ENCODE peak calls at places on chromosome 22, in ten cellular contexts. One of them, this sample, is unnamed.

GRCh38 chr22:42780070-42780540 is 59.4 kb upstream of the A4GALT start:
- DNase-seq in transverse colon: peak; percentile 42
- DNase-seq in tibial nerve: peak; percentile 90
- DNase-seq in stomach: peak; percentile 51
- DNase-seq in A549: peak; percentile 93
- DNase-seq in K562: peak; percentile 47
- DNase-seq in ovary: no peak
- DNase-seq in GM12878: peak; percentile 59
- DNase-seq in suprapubic skin: no peak
- DNase-seq in upper lobe of left lung: no peak
- DNase-seq in this sample: no peak

GRCh38 chr22:31618057-31618456 is 44.0 kb downstream of the PISD start:
- DNase-seq in transverse colon: no peak
- DNase-seq in tibial nerve: no peak
- DNase-seq in stomach: no peak
- DNase-seq in A549: no peak
- DNase-seq in K562: no peak
- DNase-seq in ovary: no peak
- DNase-seq in GM12878: no peak
- DNase-seq in suprapubic skin: no peak
- DNase-seq in upper lobe of left lung: peak; percentile 81
- DNase-seq in this sample: no peak

GRCh38 chr22:23219787-23220484 is 39.6 kb downstream of the BCR start:
- DNase-seq in transverse colon: peak; percentile 35
- DNase-seq in tibial nerve: no peak
- DNase-seq in stomach: peak; percentile 51
- DNase-seq in A549: no peak
- DNase-seq in K562: peak; percentile 90
- DNase-seq in ovary: peak; percentile 27
- DNase-seq in GM12878: peak; percentile 67
- DNase-seq in suprapubic skin: no peak
- DNase-seq in upper lobe of left lung: no peak
- DNase-seq in this sample: no peak

GRCh38 chr22:45925811-45926351 is 51.1 kb downstream of the WNT7B start:
- DNase-seq in transverse colon: no peak
- DNase-seq in tibial nerve: no peak
- DNase-seq in stomach: no peak
- DNase-seq in A549: peak; percentile 70
- DNase-seq in K562: no peak
- DNase-seq in ovary: no peak
- DNase-seq in GM12878: no peak
- DNase-seq in suprapubic skin: no peak
- DNase-seq in upper lobe of left lung: peak; percentile 58
- DNase-seq in this sample: no peak

GRCh38 chr22:40015346-40015976 is 20.7 kb downstream of the FAM83F start:
- DNase-seq in transverse colon: no peak
- DNase-seq in tibial nerve: no peak
- DNase-seq in stomach: no peak
- DNase-seq in A549: no peak
- DNase-seq in K562: no peak
- DNase-seq in ovary: no peak
- DNase-seq in GM12878: no peak
- DNase-seq in suprapubic skin: no peak
- DNase-seq in upper lobe of left lung: no peak
- DNase-seq in this sample: no peak

GRCh38 chr22:22520667-22521602 is 865 bp upstream of the ZNF280A start:
- DNase-seq in transverse colon: no peak
- DNase-seq in tibial nerve: no peak
- DNase-seq in stomach: no peak
- DNase-seq in A549: no peak
- DNase-seq in K562: peak; percentile 84
- DNase-seq in ovary: no peak
- DNase-seq in GM12878: no peak
- DNase-seq in suprapubic skin: no peak
- DNase-seq in upper lobe of left lung: no peak
- DNase-seq in this sample: no peak

GRCh38 chr22:46588279-46589140 is 31.7 kb upstream of the GRAMD4 start:
- DNase-seq in transverse colon: no peak
- DNase-seq in tibial nerve: no peak
- DNase-seq in stomach: no peak
- DNase-seq in A549: no peak
- DNase-seq in K562: no peak
- DNase-seq in ovary: no peak
- DNase-seq in GM12878: no peak
- DNase-seq in suprapubic skin: no peak
- DNase-seq in upper lobe of left lung: peak; percentile 59
- DNase-seq in this sample: no peak

GRCh38 chr22:43231724-43232034 is 44.7 kb upstream of the TTLL12 start:
- DNase-seq in transverse colon: no peak
- DNase-seq in tibial nerve: no peak
- DNase-seq in stomach: no peak
- DNase-seq in A549: no peak
- DNase-seq in K562: no peak
- DNase-seq in ovary: no peak
- DNase-seq in GM12878: no peak
- DNase-seq in suprapubic skin: no peak
- DNase-seq in upper lobe of left lung: peak; percentile 66
- DNase-seq in this sample: no peak

GRCh38 chr22:47129902-47130301 is 367.5 kb downstream of the TBC1D22A start:
- DNase-seq in transverse colon: peak; percentile 89
- DNase-seq in tibial nerve: no peak
- DNase-seq in stomach: peak; percentile 70
- DNase-seq in A549: peak; percentile 35
- DNase-seq in K562: peak; percentile 79
- DNase-seq in ovary: peak; percentile 17
- DNase-seq in GM12878: no peak
- DNase-seq in suprapubic skin: no peak
- DNase-seq in upper lobe of left lung: no peak
- DNase-seq in this sample: no peak

GRCh38 chr22:22855617-22856308 is 31.9 kb upstream of the IGLL5 start:
- DNase-seq in transverse colon: peak; percentile 48
- DNase-seq in tibial nerve: no peak
- DNase-seq in stomach: no peak
- DNase-seq in A549: no peak
- DNase-seq in K562: peak; percentile 99
- DNase-seq in ovary: no peak
- DNase-seq in GM12878: no peak
- DNase-seq in suprapubic skin: no peak
- DNase-seq in upper lobe of left lung: peak; percentile 53
- DNase-seq in this sample: peak; percentile 86

GRCh38 chr22:39239561-39240423 is 5.0 kb downstream of the PDGFB start:
- DNase-seq in transverse colon: peak; percentile 88
- DNase-seq in tibial nerve: no peak
- DNase-seq in stomach: peak; percentile 96
- DNase-seq in A549: no peak
- DNase-seq in K562: no peak
- DNase-seq in ovary: no peak
- DNase-seq in GM12878: no peak
- DNase-seq in suprapubic skin: peak; percentile 84
- DNase-seq in upper lobe of left lung: peak; percentile 92
- DNase-seq in this sample: no peak

GRCh38 chr22:22400099-22400498 is 108.4 kb downstream of the ZNF280B start:
- DNase-seq in transverse colon: no peak
- DNase-seq in tibial nerve: no peak
- DNase-seq in stomach: no peak
- DNase-seq in A549: no peak
- DNase-seq in K562: peak; percentile 55
- DNase-seq in ovary: no peak
- DNase-seq in GM12878: no peak
- DNase-seq in suprapubic skin: no peak
- DNase-seq in upper lobe of left lung: no peak
- DNase-seq in this sample: peak; percentile 86

GRCh38 chr22:32847067-32847491 is 45.6 kb downstream of the TIMP3 start:
- DNase-seq in transverse colon: no peak
- DNase-seq in tibial nerve: peak; percentile 59
- DNase-seq in stomach: no peak
- DNase-seq in A549: no peak
- DNase-seq in K562: no peak
- DNase-seq in ovary: no peak
- DNase-seq in GM12878: no peak
- DNase-seq in suprapubic skin: peak; percentile 81
- DNase-seq in upper lobe of left lung: no peak
- DNase-seq in this sample: no peak

GRCh38 chr22:49193901-49194465 is 633.7 kb downstream of the BRD1 start:
- DNase-seq in transverse colon: no peak
- DNase-seq in tibial nerve: no peak
- DNase-seq in stomach: no peak
- DNase-seq in A549: no peak
- DNase-seq in K562: no peak
- DNase-seq in ovary: no peak
- DNase-seq in GM12878: no peak
- DNase-seq in suprapubic skin: no peak
- DNase-seq in upper lobe of left lung: no peak
- DNase-seq in this sample: no peak
- TF ChIP-seq EP300 in transverse colon: no peak
- TF ChIP-seq EP300 in tibial nerve: no peak
- TF ChIP-seq EP300 in stomach: no peak
- TF ChIP-seq EP300 in A549: no peak
- TF ChIP-seq EP300 in K562: no peak
- TF ChIP-seq EP300 in ovary: no peak
- TF ChIP-seq EP300 in GM12878: no peak
- TF ChIP-seq EP300 in suprapubic skin: no peak
- TF ChIP-seq EP300 in upper lobe of left lung: no peak
- TF ChIP-seq EP300 in this sample: no peak

GRCh38 chr22:37467556-37467955 is 18.6 kb downstream of the MFNG start:
- DNase-seq in transverse colon: no peak
- DNase-seq in tibial nerve: no peak
- DNase-seq in stomach: no peak
- DNase-seq in A549: no peak
- DNase-seq in K562: no peak
- DNase-seq in ovary: no peak
- DNase-seq in GM12878: no peak
- DNase-seq in suprapubic skin: no peak
- DNase-seq in upper lobe of left lung: peak; percentile 43
- DNase-seq in this sample: no peak
- TF ChIP-seq EP300 in transverse colon: no peak
- TF ChIP-seq EP300 in tibial nerve: no peak
- TF ChIP-seq EP300 in stomach: no peak
- TF ChIP-seq EP300 in A549: no peak
- TF ChIP-seq EP300 in K562: no peak
- TF ChIP-seq EP300 in ovary: no peak
- TF ChIP-seq EP300 in GM12878: no peak
- TF ChIP-seq EP300 in suprapubic skin: no peak
- TF ChIP-seq EP300 in upper lobe of left lung: no peak
- TF ChIP-seq EP300 in this sample: no peak

GRCh38 chr22:36658900-36659299 is 44.7 kb downstream of the CACNG2 start:
- DNase-seq in transverse colon: no peak
- DNase-seq in tibial nerve: no peak
- DNase-seq in stomach: no peak
- DNase-seq in A549: no peak
- DNase-seq in K562: no peak
- DNase-seq in ovary: no peak
- DNase-seq in GM12878: no peak
- DNase-seq in suprapubic skin: no peak
- DNase-seq in upper lobe of left lung: no peak
- DNase-seq in this sample: no peak

GRCh38 chr22:36660931-36661330 is 42.6 kb downstream of the CACNG2 start:
- DNase-seq in transverse colon: no peak
- DNase-seq in tibial nerve: no peak
- DNase-seq in stomach: no peak
- DNase-seq in A549: no peak
- DNase-seq in K562: no peak
- DNase-seq in ovary: no peak
- DNase-seq in GM12878: no peak
- DNase-seq in suprapubic skin: no peak
- DNase-seq in upper lobe of left lung: no peak
- DNase-seq in this sample: no peak

GRCh38 chr22:36660510-36660840 is 43.1 kb downstream of the CACNG2 start:
- DNase-seq in transverse colon: no peak
- DNase-seq in tibial nerve: no peak
- DNase-seq in stomach: no peak
- DNase-seq in A549: no peak
- DNase-seq in K562: no peak
- DNase-seq in ovary: no peak
- DNase-seq in GM12878: no peak
- DNase-seq in suprapubic skin: no peak
- DNase-seq in upper lobe of left lung: peak; percentile 53
- DNase-seq in this sample: no peak

GRCh38 chr22:36662981-36663380 is 40.6 kb downstream of the CACNG2 start:
- DNase-seq in transverse colon: no peak
- DNase-seq in tibial nerve: no peak
- DNase-seq in stomach: no peak
- DNase-seq in A549: no peak
- DNase-seq in K562: no peak
- DNase-seq in ovary: no peak
- DNase-seq in GM12878: no peak
- DNase-seq in suprapubic skin: no peak
- DNase-seq in upper lobe of left lung: no peak
- DNase-seq in this sample: no peak

GRCh38 chr22:36659762-36660509 is 43.6 kb downstream of the CACNG2 start:
- DNase-seq in transverse colon: peak; percentile 77
- DNase-seq in tibial nerve: peak; percentile 82
- DNase-seq in stomach: peak; percentile 88
- DNase-seq in A549: peak; percentile 92
- DNase-seq in K562: peak; percentile 85
- DNase-seq in ovary: peak; percentile 70
- DNase-seq in GM12878: no peak
- DNase-seq in suprapubic skin: peak; percentile 90
- DNase-seq in upper lobe of left lung: peak; percentile 83
- DNase-seq in this sample: peak; percentile 95
- TF ChIP-seq EP300 in transverse colon: no peak
- TF ChIP-seq EP300 in tibial nerve: no peak
- TF ChIP-seq EP300 in stomach: no peak
- TF ChIP-seq EP300 in A549: peak; percentile 49
- TF ChIP-seq EP300 in K562: peak; percentile 39
- TF ChIP-seq EP300 in ovary: no peak
- TF ChIP-seq EP300 in GM12878: no peak
- TF ChIP-seq EP300 in suprapubic skin: no peak
- TF ChIP-seq EP300 in upper lobe of left lung: no peak
- TF ChIP-seq EP300 in this sample: no peak

GRCh38 chr22:18091478-18091877 is 13.7 kb downstream of the PEX26 start:
- DNase-seq in transverse colon: no peak
- DNase-seq in tibial nerve: no peak
- DNase-seq in stomach: no peak
- DNase-seq in A549: no peak
- DNase-seq in K562: no peak
- DNase-seq in ovary: no peak
- DNase-seq in GM12878: no peak
- DNase-seq in suprapubic skin: no peak
- DNase-seq in upper lobe of left lung: no peak
- DNase-seq in this sample: no peak

GRCh38 chr22:18096823-18097222 is 13.8 kb upstream of the TUBA8 start:
- DNase-seq in transverse colon: no peak
- DNase-seq in tibial nerve: no peak
- DNase-seq in stomach: no peak
- DNase-seq in A549: no peak
- DNase-seq in K562: no peak
- DNase-seq in ovary: no peak
- DNase-seq in GM12878: no peak
- DNase-seq in suprapubic skin: no peak
- DNase-seq in upper lobe of left lung: no peak
- DNase-seq in this sample: no peak

GRCh38 chr22:18091916-18092526 is 14.2 kb downstream of the PEX26 start:
- DNase-seq in transverse colon: peak; percentile 86
- DNase-seq in tibial nerve: peak; percentile 51
- DNase-seq in stomach: peak; percentile 75
- DNase-seq in A549: peak; percentile 78
- DNase-seq in K562: no peak
- DNase-seq in ovary: peak; percentile 83
- DNase-seq in GM12878: no peak
- DNase-seq in suprapubic skin: peak; percentile 84
- DNase-seq in upper lobe of left lung: peak; percentile 90
- DNase-seq in this sample: peak; percentile 93

GRCh38 chr22:18093661-18094060 is 15.9 kb downstream of the PEX26 start:
- DNase-seq in transverse colon: no peak
- DNase-seq in tibial nerve: no peak
- DNase-seq in stomach: no peak
- DNase-seq in A549: no peak
- DNase-seq in K562: no peak
- DNase-seq in ovary: no peak
- DNase-seq in GM12878: no peak
- DNase-seq in suprapubic skin: no peak
- DNase-seq in upper lobe of left lung: no peak
- DNase-seq in this sample: no peak

GRCh38 chr22:18095101-18095805 is 15.4 kb upstream of the TUBA8 start:
- DNase-seq in transverse colon: no peak
- DNase-seq in tibial nerve: no peak
- DNase-seq in stomach: no peak
- DNase-seq in A549: peak; percentile 13
- DNase-seq in K562: no peak
- DNase-seq in ovary: no peak
- DNase-seq in GM12878: no peak
- DNase-seq in suprapubic skin: no peak
- DNase-seq in upper lobe of left lung: no peak
- DNase-seq in this sample: no peak
- TF ChIP-seq EP300 in transverse colon: no peak
- TF ChIP-seq EP300 in tibial nerve: no peak
- TF ChIP-seq EP300 in stomach: no peak
- TF ChIP-seq EP300 in A549: no peak
- TF ChIP-seq EP300 in K562: no peak
- TF ChIP-seq EP300 in ovary: no peak
- TF ChIP-seq EP300 in GM12878: no peak
- TF ChIP-seq EP300 in suprapubic skin: no peak
- TF ChIP-seq EP300 in upper lobe of left lung: no peak
- TF ChIP-seq EP300 in this sample: no peak

This sample was measured in esophagus muscularis mucosa.